ENCODE peak calls at places on chromosomes 11 and 22, in five cellular contexts. One of them, this sample, is unnamed. For H3K4me1, the result is how much of the 10 kb centered on the place peaks cover.

GRCh38 chr11:64299847-64300648 is at the start of gene CATSPERZ:
- DNase-seq in stomach: no peak
- DNase-seq in sigmoid colon: no peak
- DNase-seq in transverse colon: no peak
- DNase-seq in prostate gland: no peak
- DNase-seq in this sample: no peak

GRCh38 chr11:4809246-4809645 is 5.1 kb upstream of the OR52R1 start:
- DNase-seq in transverse colon: no peak
- DNase-seq in stomach: no peak
- DNase-seq in prostate gland: no peak
- DNase-seq in sigmoid colon: no peak
- DNase-seq in this sample: no peak

GRCh38 chr11:68498313-68498712 is 37.8 kb downstream of the PPP6R3 start:
- DNase-seq in transverse colon: peak
- DNase-seq in prostate gland: peak
- DNase-seq in stomach: peak
- DNase-seq in sigmoid colon: no peak
- DNase-seq in this sample: no peak

GRCh38 chr11:69797156-69797555 is 22.0 kb upstream of the FGF4 start:
- DNase-seq in transverse colon: no peak
- DNase-seq in prostate gland: no peak
- DNase-seq in stomach: no peak
- DNase-seq in sigmoid colon: no peak
- DNase-seq in this sample: no peak

GRCh38 chr11:96622026-96622634 is 232.3 kb downstream of the JRKL start:
- DNase-seq in sigmoid colon: no peak
- DNase-seq in stomach: no peak
- DNase-seq in prostate gland: no peak
- DNase-seq in transverse colon: no peak
- DNase-seq in this sample: no peak

GRCh38 chr11:34755671-34756070 is 134.8 kb downstream of the EHF start:
- DNase-seq in sigmoid colon: no peak
- DNase-seq in transverse colon: no peak
- DNase-seq in prostate gland: no peak
- DNase-seq in stomach: no peak
- DNase-seq in this sample: no peak

GRCh38 chr11:71948314-71949027 is 19.6 kb downstream of the RNF121 start:
- DNase-seq in transverse colon: peak
- DNase-seq in sigmoid colon: no peak
- DNase-seq in stomach: peak
- DNase-seq in prostate gland: no peak
- DNase-seq in this sample: no peak

GRCh38 chr11:11510939-11511338 is 110.9 kb downstream of the GALNT18 start:
- DNase-seq in stomach: no peak
- DNase-seq in transverse colon: peak
- DNase-seq in prostate gland: peak
- DNase-seq in sigmoid colon: peak
- DNase-seq in this sample: no peak

GRCh38 chr11:120324932-120325810 is at the start of gene TLCD5:
- DNase-seq in sigmoid colon: peak
- DNase-seq in stomach: peak
- DNase-seq in prostate gland: peak
- DNase-seq in transverse colon: peak
- DNase-seq in this sample: no peak

GRCh38 chr22:21669026-21669425 is 3.2 kb downstream of the PPIL2 start:
- DNase-seq in prostate gland: no peak
- DNase-seq in stomach: no peak
- DNase-seq in sigmoid colon: no peak
- DNase-seq in transverse colon: no peak
- DNase-seq in this sample: no peak
- H3K4me1 ChIP-seq in prostate gland: under half
- H3K4me1 ChIP-seq in stomach: under half
- H3K4me1 ChIP-seq in sigmoid colon: under half
- H3K4me1 ChIP-seq in transverse colon: under half
- H3K4me1 ChIP-seq in this sample: under half

GRCh38 chr22:44309137-44309536 is 3.6 kb downstream of the SHISAL1 start:
- DNase-seq in stomach: no peak
- DNase-seq in transverse colon: peak
- DNase-seq in prostate gland: no peak
- DNase-seq in sigmoid colon: peak
- DNase-seq in this sample: peak

GRCh38 chr22:44305455-44305854 is 7.3 kb downstream of the SHISAL1 start:
- DNase-seq in stomach: no peak
- DNase-seq in transverse colon: no peak
- DNase-seq in prostate gland: no peak
- DNase-seq in sigmoid colon: no peak
- DNase-seq in this sample: no peak

GRCh38 chr22:44305888-44306287 is 6.9 kb downstream of the SHISAL1 start:
- DNase-seq in transverse colon: peak
- DNase-seq in sigmoid colon: peak
- DNase-seq in stomach: no peak
- DNase-seq in prostate gland: no peak
- DNase-seq in this sample: no peak

GRCh38 chr22:44309647-44310046 is 3.1 kb downstream of the SHISAL1 start:
- DNase-seq in transverse colon: no peak
- DNase-seq in sigmoid colon: peak
- DNase-seq in prostate gland: no peak
- DNase-seq in stomach: no peak
- DNase-seq in this sample: no peak

DNA sequence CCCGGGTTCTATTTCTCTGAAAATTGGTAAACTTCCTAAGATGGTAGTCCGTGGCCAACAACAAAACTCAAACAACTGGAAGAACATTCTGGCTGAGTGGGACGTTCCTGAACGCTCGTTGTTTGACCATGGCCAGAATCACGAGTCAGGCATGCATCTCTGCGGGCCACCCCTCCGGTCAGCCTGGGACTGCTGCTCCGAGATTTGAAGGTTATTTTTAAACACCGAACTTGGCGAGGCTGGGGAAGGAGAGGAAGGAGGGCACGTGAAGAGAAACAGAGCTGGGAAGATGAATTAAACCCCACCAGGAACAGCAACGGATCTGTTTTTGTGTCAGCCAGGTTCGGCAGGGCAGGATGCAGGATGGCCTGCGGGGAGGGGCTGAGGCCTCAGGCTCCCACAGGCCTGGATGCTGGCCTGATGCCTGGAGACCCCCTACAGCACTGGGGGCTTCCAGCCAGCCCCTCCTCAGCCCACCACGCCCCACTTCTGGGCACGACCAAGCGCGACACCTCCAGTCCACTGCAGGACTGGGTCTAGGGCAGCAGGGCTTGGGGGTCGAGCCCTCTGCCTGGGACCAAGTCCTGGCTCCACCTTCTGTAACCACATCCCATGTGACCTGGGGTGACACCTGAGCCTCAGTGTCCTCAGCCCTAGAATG is 5.1 kb downstream of the SHISAL1 start:
- DNase-seq in transverse colon: no peak
- DNase-seq in stomach: no peak
- DNase-seq in sigmoid colon: peak
- DNase-seq in prostate gland: no peak
- DNase-seq in this sample: no peak
- TF ChIP-seq POLR2A in transverse colon: no peak
- TF ChIP-seq POLR2A in stomach: no peak
- TF ChIP-seq POLR2A in sigmoid colon: no peak
- TF ChIP-seq POLR2A in prostate gland: no peak
- TF ChIP-seq POLR2A in this sample: no peak

GRCh38 chr11:65779919-65780769 is 632 bp downstream of the AP5B1 start:
- DNase-seq in prostate gland: peak
- DNase-seq in sigmoid colon: peak
- DNase-seq in stomach: peak
- DNase-seq in transverse colon: peak
- DNase-seq in this sample: peak
- TF ChIP-seq POLR2AphosphoS5 in prostate gland: peak
- TF ChIP-seq POLR2AphosphoS5 in sigmoid colon: no peak
- TF ChIP-seq POLR2AphosphoS5 in stomach: peak
- TF ChIP-seq POLR2AphosphoS5 in transverse colon: peak
- TF ChIP-seq POLR2AphosphoS5 in this sample: peak

DNA sequence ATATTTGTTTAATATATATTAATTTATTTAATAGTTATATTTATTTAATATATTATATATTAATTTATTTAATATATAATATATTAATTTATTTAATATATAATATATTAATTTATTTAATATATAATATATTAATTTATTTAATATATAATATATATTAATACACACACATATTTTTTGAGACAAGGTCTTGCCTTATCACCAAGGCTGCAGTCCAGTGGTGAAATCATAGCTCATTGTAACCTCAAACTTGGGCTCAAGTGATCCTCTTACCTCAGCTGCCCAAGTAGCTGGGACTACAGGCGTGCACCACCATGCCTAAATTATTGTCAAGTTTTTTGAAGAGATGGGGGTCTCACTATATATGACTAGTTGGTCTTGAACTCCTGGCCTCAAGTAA is 51.4 kb upstream of the DDI1 start:
- DNase-seq in stomach: no peak
- DNase-seq in prostate gland: no peak
- DNase-seq in sigmoid colon: no peak
- DNase-seq in transverse colon: no peak
- DNase-seq in this sample: no peak
- H3K4me1 ChIP-seq in stomach: under half
- H3K4me1 ChIP-seq in prostate gland: under half
- H3K4me1 ChIP-seq in sigmoid colon: under half
- H3K4me1 ChIP-seq in transverse colon: under half
- H3K4me1 ChIP-seq in this sample: under half

DNA sequence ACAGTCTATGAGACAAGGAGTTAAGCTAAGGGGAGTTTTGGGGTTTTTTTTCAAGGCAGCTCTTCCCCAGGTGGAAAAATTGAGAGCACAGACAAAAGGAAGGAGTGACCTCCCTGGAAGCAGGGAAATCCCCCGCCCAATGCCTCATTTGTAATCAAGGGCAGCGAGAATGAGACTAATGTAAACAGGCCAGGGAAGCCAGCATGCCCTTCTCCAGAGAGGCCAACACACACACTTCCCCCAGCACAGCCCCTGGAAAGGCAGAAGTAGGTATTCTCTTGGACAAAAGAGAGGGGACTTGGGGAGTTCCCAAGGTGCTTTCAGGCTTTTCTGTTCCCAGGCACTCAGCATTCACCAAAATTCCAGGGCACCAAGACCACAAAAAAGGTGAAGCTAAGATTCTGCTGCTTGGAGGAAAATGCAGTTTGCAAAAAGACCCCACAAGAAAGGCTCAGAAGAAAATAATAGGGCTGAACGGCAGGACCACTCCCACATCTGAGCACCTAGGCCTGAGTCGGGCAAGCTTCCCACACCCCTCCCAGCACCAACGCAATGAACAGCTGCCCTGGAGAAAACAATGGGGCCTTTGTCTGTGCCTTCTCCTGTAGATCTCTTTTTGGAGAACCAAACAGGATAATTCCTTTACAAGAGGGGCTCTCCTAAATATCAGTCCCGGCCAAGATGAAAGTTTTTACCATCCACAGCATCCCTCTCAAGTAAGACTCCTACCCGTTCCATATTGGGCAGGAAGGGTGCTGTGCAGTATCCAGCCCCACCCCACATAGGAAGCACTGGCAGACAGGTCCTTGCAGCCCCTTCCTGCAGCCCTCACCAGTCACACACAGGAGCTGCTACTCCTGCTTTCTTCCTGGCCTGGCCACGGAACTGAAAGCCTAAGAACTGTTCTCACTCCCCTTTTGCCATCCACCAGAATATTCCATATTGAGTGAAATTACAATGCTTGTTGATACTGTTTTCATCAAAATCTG is 70.7 kb upstream of the AKIP1 start:
- DNase-seq in sigmoid colon: peak
- DNase-seq in prostate gland: peak
- DNase-seq in stomach: peak
- DNase-seq in transverse colon: peak
- DNase-seq in this sample: no peak
- TF ChIP-seq POLR2A in sigmoid colon: no peak
- TF ChIP-seq POLR2A in prostate gland: no peak
- TF ChIP-seq POLR2A in stomach: no peak
- TF ChIP-seq POLR2A in transverse colon: no peak
- TF ChIP-seq POLR2A in this sample: no peak

GRCh38 chr11:111001986-111002616 is 243.4 kb upstream of the POU2AF2 start:
- DNase-seq in transverse colon: no peak
- DNase-seq in prostate gland: no peak
- DNase-seq in stomach: no peak
- DNase-seq in sigmoid colon: no peak
- DNase-seq in this sample: no peak
- TF ChIP-seq POLR2AphosphoS5 in transverse colon: no peak
- TF ChIP-seq POLR2AphosphoS5 in prostate gland: no peak
- TF ChIP-seq POLR2AphosphoS5 in stomach: peak
- TF ChIP-seq POLR2AphosphoS5 in sigmoid colon: no peak
- TF ChIP-seq POLR2AphosphoS5 in this sample: peak